ENCODE peak calls at places on chromosomes 6 and 20, in nine cellular contexts. N is hippocampal formation; U is T-helper 17 cell; S is posterior cingulate gyrus; M is T-cell; I is fibroblast of the aortic adventitia; R is activated T-cell treated with anti-CD3 and anti-CD28 coated beads, Interleukin-2, amount 50 U/mL, for 48 hours; T is cardiac muscle cell; H is activated CD4-positive, alpha-beta T cell treated with anti-CD3 and anti-CD28 coated beads for 36 hours. X is an unnamed sample.

GRCh38 chr6:56370591-56371198 is 123.3 kb upstream of the COL21A1 start:
- DNase-seq in N (no peak), U (no peak), S (no peak), M (no peak), I (peak), R (no peak), T (peak), H (no peak), X (peak)

GRCh38 chr20:44725852-44726251 is 10.7 kb downstream of the CCN5 start:
- DNase-seq in N (no peak), U (no peak), S (no peak), M (no peak), I (no peak), R (no peak), T (no peak), H (no peak), X (no peak)

GRCh38 chr20:38894091-38894847 is 31.9 kb upstream of the FAM83D start:
- DNase-seq in N (peak), U (no peak), S (no peak), M (no peak), I (no peak), R (no peak), T (no peak), H (no peak), X (peak)

GRCh38 chr20:49340161-49340966 is 62.5 kb upstream of the ZNFX1 start:
- DNase-seq in N (no peak), U (no peak), S (no peak), M (no peak), I (peak), R (no peak), T (no peak), H (no peak), X (no peak)

GRCh38 chr6:5541751-5542432 is 280.6 kb downstream of the FARS2 start:
- DNase-seq in N (no peak), U (no peak), S (no peak), M (no peak), I (peak), R (no peak), T (no peak), H (no peak), X (no peak)

GRCh38 chr6:8059129-8059528 is 5.1 kb downstream of the BLOC1S5 start:
- DNase-seq in N (no peak), U (no peak), S (no peak), M (no peak), I (peak), R (no peak), T (peak), H (no peak), X (peak)

GRCh38 chr6:138400326-138400725 is 3.7 kb upstream of the HEBP2 start:
- DNase-seq in N (no peak), U (no peak), S (no peak), M (no peak), I (no peak), R (no peak), T (no peak), H (no peak), X (no peak)

GRCh38 chr20:10673831-10674683 is at the start of gene JAG1:
- DNase-seq in N (peak), U (peak), S (peak), M (no peak), I (peak), R (peak), T (peak), H (peak), X (peak)

GRCh38 chr6:169957351-169957963 is 206.0 kb downstream of the ERMARD start:
- DNase-seq in N (no peak), U (no peak), S (no peak), M (peak), I (no peak), R (peak), T (no peak), H (no peak), X (no peak)

GRCh38 chr20:54510546-54511129 is 35.2 kb downstream of the DOK5 start:
- DNase-seq in N (peak), U (no peak), S (no peak), M (no peak), I (peak), R (no peak), T (no peak), H (no peak), X (no peak)

GRCh38 chr6:72943699-72944098 is 281.6 kb downstream of the KHDC1L start:
- DNase-seq in N (no peak), U (no peak), S (no peak), M (no peak), I (no peak), R (no peak), T (no peak), H (no peak), X (no peak)

GRCh38 chr6:3929281-3929798 is 80.2 kb downstream of the FAM50B start:
- DNase-seq in N (no peak), U (no peak), S (no peak), M (no peak), I (peak), R (no peak), T (no peak), H (no peak), X (no peak)

GRCh38 chr6:31272856-31273626 is 1.1 kb upstream of the HLA-C start:
- DNase-seq in N (no peak), U (no peak), S (no peak), M (no peak), I (peak), R (peak), T (no peak), H (peak), X (no peak)

GRCh38 chr6:152091851-152092341 is 284.4 kb downstream of the ESR1 start:
- DNase-seq in N (no peak), U (no peak), S (no peak), M (no peak), I (peak), R (no peak), T (no peak), H (no peak), X (no peak)

GRCh38 chr6:41503841-41504525 is 42.2 kb upstream of the FOXP4 start:
- DNase-seq in N (no peak), U (no peak), S (no peak), M (no peak), I (peak), R (peak), T (no peak), H (peak), X (peak)

GRCh38 chr20:17661121-17661744 is 20.8 kb downstream of the RRBP1 start:
- DNase-seq in N (no peak), U (no peak), S (no peak), M (no peak), I (peak), R (no peak), T (no peak), H (no peak), X (no peak)

GRCh38 chr6:168107191-168107940 is 28.4 kb upstream of the FRMD1 start:
- DNase-seq in N (no peak), U (no peak), S (no peak), M (no peak), I (no peak), R (no peak), T (no peak), H (no peak), X (no peak)

GRCh38 chr6:11772109-11772830 is 6.3 kb downstream of the ADTRP start:
- DNase-seq in N (no peak), U (no peak), S (no peak), M (no peak), I (peak), R (no peak), T (no peak), H (peak), X (no peak)

GRCh38 chr6:66948106-66948505 is 1241.1 kb upstream of the EYS start:
- DNase-seq in N (no peak), U (no peak), S (no peak), M (no peak), I (no peak), R (no peak), T (no peak), H (no peak), X (no peak)

GRCh38 chr6:83914953-83915352 is 55.5 kb downstream of the CYB5R4 start:
- DNase-seq in N (no peak), U (no peak), S (no peak), M (no peak), I (no peak), R (no peak), T (no peak), H (no peak), X (no peak)

GRCh38 chr6:39251406-39251805 is 22.1 kb upstream of the KCNK5 start:
- DNase-seq in N (no peak), U (no peak), S (no peak), M (no peak), I (no peak), R (no peak), T (no peak), H (no peak), X (peak)

GRCh38 chr6:89388846-89389245 is 23.2 kb downstream of the RRAGD start:
- DNase-seq in N (no peak), U (no peak), S (no peak), M (no peak), I (no peak), R (no peak), T (no peak), H (no peak), X (peak)

GRCh38 chr6:119237177-119237715 is 112.3 kb downstream of the MAN1A1 start:
- DNase-seq in N (no peak), U (no peak), S (no peak), M (no peak), I (no peak), R (no peak), T (no peak), H (no peak), X (no peak)

GRCh38 chr6:134147033-134147533 is 94.7 kb upstream of the SLC2A12 start:
- DNase-seq in N (no peak), U (no peak), S (no peak), M (no peak), I (no peak), R (no peak), T (no peak), H (no peak), X (no peak)

GRCh38 chr6:157107915-157108651 is 215.2 kb downstream of the TMEM242 start:
- DNase-seq in N (no peak), U (no peak), S (no peak), M (no peak), I (peak), R (peak), T (no peak), H (peak), X (peak)

GRCh38 chr20:7330850-7331249 is 563.4 kb downstream of the BMP2 start:
- DNase-seq in N (no peak), U (no peak), S (no peak), M (no peak), I (no peak), R (no peak), T (no peak), H (no peak), X (no peak)

X was measured in NCI-H69.